ENCODE peak calls at places on chromosomes 11 and 22, in ten cellular contexts. I is endothelial cell, M is Caco-2, U is upper lobe of right lung, C is thoracic aorta, P is fibroblast of pulmonary artery, Q is BJ, A is progenitor cell of endocrine pancreas, R is mesothelial cell of epicardium, L is RWPE2. T is an unnamed sample.

GRCh38 chr11:73262851-73263495 is 9.2 kb upstream of the P2RY6 start:
- DNase-seq in L (no peak), U (no peak), R (no peak), M (peak), P (peak), A (no peak), C (no peak), I (no peak), Q (no peak), T (no peak)

GRCh38 chr11:106086850-106087249 is 9.4 kb downstream of the AASDHPPT start:
- DNase-seq in M (no peak), C (no peak), R (no peak), U (no peak), Q (no peak), A (no peak), I (no peak), L (no peak), P (no peak), T (no peak)

GRCh38 chr11:537622-538430 is 499 bp downstream of the LRRC56 start:
- DNase-seq in C (no peak), Q (no peak), I (no peak), A (no peak), M (peak), R (no peak), U (no peak), L (no peak), P (no peak), T (no peak)

GRCh38 chr11:61626580-61627380 is 45.9 kb upstream of the SYT7 start:
- DNase-seq in C (no peak), U (peak), Q (no peak), L (peak), I (no peak), A (peak), R (peak), M (peak), P (peak), T (no peak)

GRCh38 chr11:69396948-69397307 is 84.5 kb upstream of the LINC01488 start:
- DNase-seq in L (no peak), R (no peak), I (no peak), Q (no peak), A (no peak), U (peak), P (no peak), M (no peak), C (no peak), T (peak)

GRCh38 chr22:29689872-29690213 is 30.0 kb upstream of the CABP7 start:
- DNase-seq in R (peak), L (no peak), P (peak), I (peak), U (peak), M (no peak), C (no peak), Q (no peak), A (peak), T (no peak)

GRCh38 chr22:31253949-31254348 is 38.3 kb downstream of the PIK3IP1 start:
- DNase-seq in Q (no peak), I (peak), A (no peak), R (peak), L (peak), M (peak), P (peak), U (peak), C (no peak), T (no peak)

GRCh38 chr11:88420165-88420781 is 82.7 kb upstream of the CTSC start:
- DNase-seq in Q (peak), A (no peak), P (peak), C (no peak), L (peak), U (no peak), R (no peak), I (no peak), M (no peak), T (no peak)

GRCh38 chr22:41777749-41778395 is 22.6 kb upstream of the CCDC134 start:
- DNase-seq in U (no peak), L (no peak), A (no peak), C (no peak), Q (no peak), P (no peak), M (no peak), R (no peak), I (no peak), T (no peak)

GRCh38 chr22:21450320-21450831 is 16.8 kb upstream of the TMEM191C start:
- DNase-seq in M (no peak), R (no peak), I (peak), C (no peak), U (peak), Q (no peak), P (no peak), A (no peak), L (peak), T (peak)
- TF ChIP-seq CTCF in M (peak), R (no peak), I (no peak), C (no peak), U (no peak), Q (no peak), P (no peak), A (peak), L (no peak), T (peak)

DNA sequence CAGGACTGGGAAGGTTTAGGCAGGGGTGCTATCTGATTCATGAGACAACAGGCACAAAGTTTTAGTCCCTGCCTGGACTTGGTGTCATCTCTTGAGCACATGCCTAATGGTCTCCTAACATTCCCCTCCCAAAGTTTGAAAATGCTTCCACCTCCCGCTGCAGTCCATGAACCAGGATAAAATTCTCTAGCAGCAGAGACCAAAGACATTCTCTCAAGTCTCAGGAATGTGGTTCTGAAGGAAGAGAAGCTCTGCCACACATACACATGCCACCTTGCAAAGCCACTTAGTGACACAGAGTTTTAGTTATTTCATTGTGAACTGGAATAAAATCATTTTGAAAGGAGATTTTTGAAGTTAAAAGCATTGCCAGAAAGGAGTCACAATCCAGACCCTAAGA is 15.5 kb downstream of the OR51B6 start:
- DNase-seq in A (no peak), U (no peak), Q (no peak), L (no peak), P (peak), I (no peak), C (no peak), R (no peak), M (no peak), T (no peak)
- TF ChIP-seq CTCF in A (no peak), U (no peak), Q (no peak), L (no peak), P (no peak), I (no peak), C (no peak), R (no peak), M (no peak), T (no peak)

GRCh38 chr11:11659567-11660341 is 37.9 kb upstream of the GALNT18 start:
- DNase-seq in U (no peak), P (no peak), I (no peak), L (no peak), R (no peak), M (no peak), Q (no peak), C (no peak), A (no peak), T (no peak)
- TF ChIP-seq CTCF in U (peak), P (no peak), I (no peak), L (peak), R (no peak), M (peak), Q (no peak), C (no peak), A (no peak), T (peak)

DNA sequence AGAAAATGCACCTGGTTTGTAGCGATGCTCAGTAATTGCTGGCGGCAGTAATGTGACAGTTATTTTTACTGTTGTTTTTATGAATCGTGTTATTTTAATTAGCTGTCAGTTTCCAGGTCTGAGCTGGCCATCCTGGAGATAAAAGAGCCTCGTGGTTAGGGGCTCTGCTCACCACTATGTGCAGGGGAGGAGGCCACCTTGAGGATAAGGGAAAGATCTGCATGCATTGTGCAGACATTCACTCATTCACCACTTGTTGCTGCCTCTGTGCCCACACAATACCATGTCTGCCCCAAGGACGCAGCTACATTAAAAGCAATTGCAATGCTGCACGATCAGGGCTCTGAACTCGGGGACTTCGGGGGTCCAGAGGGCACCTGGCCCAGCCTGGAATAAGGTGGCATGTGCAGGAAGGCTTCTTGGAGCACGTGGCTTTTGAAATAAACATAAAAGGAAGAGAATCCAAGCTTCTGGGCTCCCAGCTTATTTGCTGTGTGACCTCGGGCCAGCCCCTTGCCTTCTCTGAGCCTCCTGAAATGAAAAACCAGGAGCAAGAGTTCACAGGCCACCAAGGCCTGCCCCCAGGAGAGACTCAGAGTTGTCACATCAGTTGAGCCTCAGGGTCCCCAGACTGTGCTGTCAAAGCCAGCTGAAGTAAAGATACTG is 44.7 kb upstream of the SHISAL1 start:
- DNase-seq in Q (no peak), C (no peak), M (no peak), U (no peak), A (no peak), P (no peak), I (no peak), L (peak), R (no peak), T (no peak)
- TF ChIP-seq CTCF in Q (peak), C (no peak), M (peak), U (no peak), A (no peak), P (peak), I (no peak), L (no peak), R (no peak), T (peak)

DNA sequence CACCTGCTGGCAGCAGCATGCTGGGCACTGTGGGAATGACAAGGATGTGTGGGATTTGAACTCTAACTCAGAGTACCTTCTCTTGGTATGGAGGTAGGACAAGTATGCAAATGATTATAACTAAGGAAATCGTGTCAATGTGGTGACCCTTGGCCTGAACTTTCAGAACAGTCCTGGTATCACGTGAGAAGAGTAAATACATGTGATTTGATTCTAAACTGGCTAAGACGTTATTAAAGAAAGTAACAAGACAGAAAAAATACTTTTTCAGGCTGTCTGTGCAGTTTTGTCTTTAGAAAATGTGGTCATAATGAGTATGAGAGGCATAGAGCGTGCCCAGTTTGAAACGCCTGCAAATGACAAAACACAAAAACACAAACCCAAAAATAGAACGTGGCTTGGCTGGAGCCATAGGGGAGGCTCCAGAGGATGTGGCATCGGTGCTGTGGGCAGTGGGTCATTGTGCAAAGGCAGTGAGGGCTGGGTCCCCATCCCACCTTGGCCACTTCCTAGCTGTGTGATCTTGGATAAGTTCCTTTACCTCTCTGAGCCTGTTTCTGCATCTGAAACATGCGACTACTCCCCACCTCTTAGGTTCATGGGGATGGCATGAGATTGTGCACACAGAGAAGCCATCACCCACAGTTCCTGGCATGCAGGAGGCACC is 18.4 kb upstream of the IL2RB start:
- DNase-seq in L (peak), U (no peak), I (no peak), A (no peak), R (no peak), M (peak), C (no peak), P (no peak), Q (no peak), T (no peak)
- TF ChIP-seq CTCF in L (no peak), U (no peak), I (no peak), A (no peak), R (no peak), M (no peak), C (no peak), P (no peak), Q (no peak), T (no peak)

DNA sequence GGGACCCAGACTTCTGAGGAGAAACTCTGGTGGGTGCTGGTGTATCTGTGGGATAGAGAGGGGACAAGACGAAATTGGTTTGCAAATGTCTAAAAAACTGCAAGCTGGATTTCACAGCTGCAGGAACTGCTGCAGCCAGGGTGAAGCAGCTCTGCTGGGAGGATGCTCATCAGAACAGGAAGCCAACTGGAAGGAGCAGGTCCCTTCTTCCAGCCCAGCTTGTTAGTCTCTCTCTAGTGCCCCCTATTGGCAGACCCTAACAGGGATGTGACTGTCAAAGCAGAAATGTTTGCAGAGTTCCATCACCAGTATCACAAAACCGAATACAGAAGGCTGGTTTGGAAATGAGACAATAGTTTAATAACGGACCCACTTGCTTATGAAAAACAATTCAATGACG is 74.8 kb upstream of the SLC22A12 start:
- DNase-seq in C (no peak), L (no peak), R (no peak), I (no peak), A (no peak), P (no peak), Q (no peak), U (no peak), M (no peak), T (no peak)
- TF ChIP-seq CTCF in C (no peak), L (peak), R (no peak), I (no peak), A (no peak), P (no peak), Q (no peak), U (peak), M (no peak), T (peak)

DNA sequence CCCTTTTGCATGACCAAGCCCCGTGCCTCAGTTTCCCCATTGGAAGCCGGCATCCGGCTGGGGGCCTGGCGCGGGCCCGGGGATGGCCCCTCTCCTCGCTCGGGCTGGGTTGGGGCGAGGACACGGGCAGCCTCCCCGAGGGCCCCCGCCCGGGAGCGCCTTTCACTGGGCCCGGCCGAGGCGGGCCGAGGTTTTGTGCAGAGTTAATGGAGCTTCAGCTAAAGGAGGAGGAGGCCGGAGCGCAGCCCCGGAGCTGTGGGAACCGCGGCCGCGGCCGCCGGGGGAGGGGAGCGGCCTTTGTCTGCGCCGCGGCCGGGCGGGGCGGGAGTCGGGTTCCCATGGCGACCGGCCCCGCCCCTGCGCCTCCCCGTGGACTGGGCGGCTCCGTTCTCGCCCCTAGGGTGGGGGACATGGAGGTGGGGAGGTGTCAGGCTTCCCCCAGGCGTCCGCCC is 1.4 kb upstream of the MAPK11 start:
- DNase-seq in P (peak), A (no peak), I (peak), M (peak), R (no peak), L (no peak), Q (no peak), U (peak), C (no peak), T (no peak)
- TF ChIP-seq CTCF in P (no peak), A (peak), I (no peak), M (peak), R (no peak), L (peak), Q (peak), U (no peak), C (no peak), T (peak)

GRCh38 chr11:112073941-112074811 is at the start of the genes NKAPD1 and PIH1D2:
- DNase-seq in U (peak), Q (peak), R (peak), M (peak), A (peak), P (peak), C (peak), I (peak), L (peak), T (no peak)
- TF ChIP-seq CTCF in U (no peak), Q (peak), R (no peak), M (peak), A (no peak), P (peak), C (no peak), I (no peak), L (no peak), T (peak)

GRCh38 chr11:96037267-96037990 is 113.5 kb upstream of the MTMR2 start:
- DNase-seq in C (no peak), U (no peak), I (no peak), Q (no peak), R (no peak), M (no peak), A (no peak), L (no peak), P (peak), T (no peak)
- TF ChIP-seq CTCF in C (no peak), U (no peak), I (no peak), Q (no peak), R (no peak), M (no peak), A (no peak), L (no peak), P (no peak), T (no peak)

GRCh38 chr11:8533332-8533731 is 60.7 kb downstream of the STK33 start:
- DNase-seq in U (no peak), R (no peak), L (no peak), C (no peak), Q (no peak), I (no peak), M (no peak), A (no peak), P (no peak), T (no peak)
- TF ChIP-seq CTCF in U (no peak), R (no peak), L (peak), C (no peak), Q (no peak), I (no peak), M (no peak), A (no peak), P (no peak), T (no peak)

T was measured in chondrocyte.